ENCODE peak calls at places on chromosomes 7 and 10, in nine cellular contexts. One of them, this sample, is unnamed. For H3K4me1, the result is how much of the 10 kb centered on the place peaks cover.

GRCh38 chr10:62560207-62560819 is 186.1 kb downstream of the ZNF365 start:
- DNase-seq in mesenchymal stem cell: peak
- DNase-seq in psoas muscle: no peak
- DNase-seq in fibroblast of lung: peak
- DNase-seq in lower lobe of right lung: no peak
- DNase-seq in cardiac muscle cell: no peak
- DNase-seq in mucosa of descending colon: peak
- DNase-seq in colonic mucosa: no peak
- DNase-seq in effector memory CD4-positive, alpha-beta T cell: no peak
- DNase-seq in this sample: no peak

GRCh38 chr7:22728416-22729029 is 1.5 kb downstream of the IL6 start:
- DNase-seq in mucosa of descending colon: no peak
- DNase-seq in psoas muscle: no peak
- DNase-seq in cardiac muscle cell: peak
- DNase-seq in fibroblast of lung: peak
- DNase-seq in effector memory CD4-positive, alpha-beta T cell: no peak
- DNase-seq in colonic mucosa: no peak
- DNase-seq in mesenchymal stem cell: peak
- DNase-seq in lower lobe of right lung: no peak
- DNase-seq in this sample: peak

GRCh38 chr7:39683216-39683845 is 60.0 kb downstream of the RALA start:
- DNase-seq in lower lobe of right lung: no peak
- DNase-seq in fibroblast of lung: peak
- DNase-seq in mesenchymal stem cell: peak
- DNase-seq in cardiac muscle cell: no peak
- DNase-seq in mucosa of descending colon: no peak
- DNase-seq in psoas muscle: no peak
- DNase-seq in colonic mucosa: no peak
- DNase-seq in effector memory CD4-positive, alpha-beta T cell: no peak
- DNase-seq in this sample: no peak

GRCh38 chr7:100585511-100586265 is at the start of gene LRCH4:
- DNase-seq in psoas muscle: no peak
- DNase-seq in colonic mucosa: peak
- DNase-seq in fibroblast of lung: peak
- DNase-seq in mesenchymal stem cell: no peak
- DNase-seq in lower lobe of right lung: peak
- DNase-seq in mucosa of descending colon: peak
- DNase-seq in effector memory CD4-positive, alpha-beta T cell: peak
- DNase-seq in cardiac muscle cell: no peak
- DNase-seq in this sample: peak

GRCh38 chr10:104255244-104255981 is 721 bp downstream of the GSTO1 start:
- DNase-seq in lower lobe of right lung: no peak
- DNase-seq in fibroblast of lung: peak
- DNase-seq in colonic mucosa: peak
- DNase-seq in mesenchymal stem cell: peak
- DNase-seq in psoas muscle: peak
- DNase-seq in cardiac muscle cell: no peak
- DNase-seq in mucosa of descending colon: peak
- DNase-seq in effector memory CD4-positive, alpha-beta T cell: no peak
- DNase-seq in this sample: peak

GRCh38 chr10:60733189-60733815 is 45.0 kb upstream of the CDK1 start:
- DNase-seq in fibroblast of lung: peak
- DNase-seq in effector memory CD4-positive, alpha-beta T cell: peak
- DNase-seq in psoas muscle: peak
- DNase-seq in mucosa of descending colon: peak
- DNase-seq in colonic mucosa: peak
- DNase-seq in mesenchymal stem cell: peak
- DNase-seq in cardiac muscle cell: peak
- DNase-seq in lower lobe of right lung: peak
- DNase-seq in this sample: peak

GRCh38 chr10:35635576-35635975 is 6.5 kb downstream of the FZD8 start:
- DNase-seq in cardiac muscle cell: peak
- DNase-seq in effector memory CD4-positive, alpha-beta T cell: no peak
- DNase-seq in psoas muscle: no peak
- DNase-seq in mucosa of descending colon: peak
- DNase-seq in fibroblast of lung: peak
- DNase-seq in mesenchymal stem cell: peak
- DNase-seq in colonic mucosa: peak
- DNase-seq in lower lobe of right lung: no peak
- DNase-seq in this sample: no peak

GRCh38 chr7:148035950-148036349 is 554.6 kb upstream of the C7orf33 start:
- DNase-seq in colonic mucosa: no peak
- DNase-seq in mucosa of descending colon: peak
- DNase-seq in mesenchymal stem cell: no peak
- DNase-seq in lower lobe of right lung: no peak
- DNase-seq in psoas muscle: no peak
- DNase-seq in fibroblast of lung: no peak
- DNase-seq in effector memory CD4-positive, alpha-beta T cell: no peak
- DNase-seq in cardiac muscle cell: no peak
- DNase-seq in this sample: no peak

GRCh38 chr7:37901236-37901827 is 15.3 kb downstream of the SFRP4 start:
- DNase-seq in mesenchymal stem cell: peak
- DNase-seq in colonic mucosa: no peak
- DNase-seq in mucosa of descending colon: peak
- DNase-seq in fibroblast of lung: peak
- DNase-seq in psoas muscle: no peak
- DNase-seq in cardiac muscle cell: peak
- DNase-seq in lower lobe of right lung: no peak
- DNase-seq in effector memory CD4-positive, alpha-beta T cell: no peak
- DNase-seq in this sample: no peak

GRCh38 chr10:8725343-8725742 is 670.9 kb downstream of the GATA3 start:
- DNase-seq in mucosa of descending colon: no peak
- DNase-seq in effector memory CD4-positive, alpha-beta T cell: no peak
- DNase-seq in fibroblast of lung: no peak
- DNase-seq in cardiac muscle cell: no peak
- DNase-seq in mesenchymal stem cell: no peak
- DNase-seq in colonic mucosa: no peak
- DNase-seq in psoas muscle: no peak
- DNase-seq in lower lobe of right lung: no peak
- DNase-seq in this sample: no peak

GRCh38 chr10:11469575-11470391 is 141.7 kb downstream of the USP6NL start:
- DNase-seq in lower lobe of right lung: no peak
- DNase-seq in psoas muscle: no peak
- DNase-seq in effector memory CD4-positive, alpha-beta T cell: no peak
- DNase-seq in mesenchymal stem cell: no peak
- DNase-seq in cardiac muscle cell: no peak
- DNase-seq in mucosa of descending colon: no peak
- DNase-seq in colonic mucosa: no peak
- DNase-seq in fibroblast of lung: no peak
- DNase-seq in this sample: no peak

GRCh38 chr10:28604567-28605536 is 71.9 kb downstream of the WAC start:
- DNase-seq in psoas muscle: no peak
- DNase-seq in colonic mucosa: no peak
- DNase-seq in fibroblast of lung: no peak
- DNase-seq in effector memory CD4-positive, alpha-beta T cell: no peak
- DNase-seq in mesenchymal stem cell: no peak
- DNase-seq in mucosa of descending colon: no peak
- DNase-seq in lower lobe of right lung: no peak
- DNase-seq in cardiac muscle cell: no peak
- DNase-seq in this sample: no peak

GRCh38 chr10:101834341-101834740 is 9.3 kb downstream of the KCNIP2 start:
- DNase-seq in cardiac muscle cell: no peak
- DNase-seq in effector memory CD4-positive, alpha-beta T cell: no peak
- DNase-seq in lower lobe of right lung: peak
- DNase-seq in mesenchymal stem cell: no peak
- DNase-seq in fibroblast of lung: no peak
- DNase-seq in psoas muscle: no peak
- DNase-seq in mucosa of descending colon: no peak
- DNase-seq in colonic mucosa: no peak
- DNase-seq in this sample: peak

GRCh38 chr10:25753776-25754175 is 180.3 kb upstream of the MYO3A start:
- DNase-seq in effector memory CD4-positive, alpha-beta T cell: no peak
- DNase-seq in lower lobe of right lung: no peak
- DNase-seq in fibroblast of lung: no peak
- DNase-seq in mesenchymal stem cell: peak
- DNase-seq in psoas muscle: no peak
- DNase-seq in colonic mucosa: no peak
- DNase-seq in mucosa of descending colon: no peak
- DNase-seq in cardiac muscle cell: no peak
- DNase-seq in this sample: no peak

GRCh38 chr7:104328308-104328969 is at the start of gene LHFPL3:
- DNase-seq in fibroblast of lung: no peak
- DNase-seq in effector memory CD4-positive, alpha-beta T cell: no peak
- DNase-seq in psoas muscle: no peak
- DNase-seq in colonic mucosa: peak
- DNase-seq in lower lobe of right lung: no peak
- DNase-seq in mesenchymal stem cell: no peak
- DNase-seq in mucosa of descending colon: no peak
- DNase-seq in cardiac muscle cell: peak
- DNase-seq in this sample: no peak

GRCh38 chr7:40646717-40647116 is 511.9 kb downstream of the SUGCT start:
- DNase-seq in colonic mucosa: no peak
- DNase-seq in mucosa of descending colon: no peak
- DNase-seq in lower lobe of right lung: no peak
- DNase-seq in cardiac muscle cell: no peak
- DNase-seq in fibroblast of lung: no peak
- DNase-seq in effector memory CD4-positive, alpha-beta T cell: no peak
- DNase-seq in psoas muscle: no peak
- DNase-seq in mesenchymal stem cell: no peak
- DNase-seq in this sample: no peak

GRCh38 chr7:150450491-150450992 is at the start of gene GIMAP8:
- DNase-seq in psoas muscle: peak
- DNase-seq in colonic mucosa: peak
- DNase-seq in fibroblast of lung: no peak
- DNase-seq in mucosa of descending colon: peak
- DNase-seq in mesenchymal stem cell: no peak
- DNase-seq in cardiac muscle cell: no peak
- DNase-seq in effector memory CD4-positive, alpha-beta T cell: peak
- DNase-seq in lower lobe of right lung: peak
- DNase-seq in this sample: peak

GRCh38 chr7:150451833-150452431 is 1.5 kb downstream of the GIMAP8 start:
- DNase-seq in psoas muscle: no peak
- DNase-seq in lower lobe of right lung: no peak
- DNase-seq in cardiac muscle cell: no peak
- DNase-seq in effector memory CD4-positive, alpha-beta T cell: no peak
- DNase-seq in fibroblast of lung: no peak
- DNase-seq in mucosa of descending colon: no peak
- DNase-seq in colonic mucosa: no peak
- DNase-seq in mesenchymal stem cell: no peak
- DNase-seq in this sample: peak

GRCh38 chr7:150453892-150454291 is 3.5 kb downstream of the GIMAP8 start:
- DNase-seq in lower lobe of right lung: no peak
- DNase-seq in colonic mucosa: no peak
- DNase-seq in cardiac muscle cell: no peak
- DNase-seq in effector memory CD4-positive, alpha-beta T cell: no peak
- DNase-seq in mucosa of descending colon: no peak
- DNase-seq in fibroblast of lung: no peak
- DNase-seq in psoas muscle: no peak
- DNase-seq in mesenchymal stem cell: no peak
- DNase-seq in this sample: no peak

GRCh38 chr7:150451097-150451793 is 815 bp downstream of the GIMAP8 start:
- DNase-seq in colonic mucosa: peak
- DNase-seq in psoas muscle: peak
- DNase-seq in mucosa of descending colon: peak
- DNase-seq in lower lobe of right lung: peak
- DNase-seq in effector memory CD4-positive, alpha-beta T cell: peak
- DNase-seq in cardiac muscle cell: no peak
- DNase-seq in fibroblast of lung: no peak
- DNase-seq in mesenchymal stem cell: no peak
- DNase-seq in this sample: peak

GRCh38 chr7:150453186-150453585 is 2.8 kb downstream of the GIMAP8 start:
- DNase-seq in effector memory CD4-positive, alpha-beta T cell: no peak
- DNase-seq in fibroblast of lung: no peak
- DNase-seq in colonic mucosa: no peak
- DNase-seq in mucosa of descending colon: no peak
- DNase-seq in psoas muscle: no peak
- DNase-seq in lower lobe of right lung: no peak
- DNase-seq in mesenchymal stem cell: no peak
- DNase-seq in cardiac muscle cell: no peak
- DNase-seq in this sample: peak
- H3K4me3 ChIP-seq in effector memory CD4-positive, alpha-beta T cell: peak
- H3K4me3 ChIP-seq in fibroblast of lung: no peak
- H3K4me3 ChIP-seq in colonic mucosa: peak
- H3K4me3 ChIP-seq in mucosa of descending colon: no peak
- H3K4me3 ChIP-seq in psoas muscle: peak
- H3K4me3 ChIP-seq in lower lobe of right lung: peak
- H3K4me3 ChIP-seq in mesenchymal stem cell: no peak
- H3K4me3 ChIP-seq in cardiac muscle cell: no peak
- H3K4me3 ChIP-seq in this sample: peak

GRCh38 chr10:17349717-17350116 is 104.7 kb downstream of the ST8SIA6 start:
- DNase-seq in colonic mucosa: no peak
- DNase-seq in lower lobe of right lung: no peak
- DNase-seq in mesenchymal stem cell: no peak
- DNase-seq in cardiac muscle cell: no peak
- DNase-seq in mucosa of descending colon: no peak
- DNase-seq in effector memory CD4-positive, alpha-beta T cell: no peak
- DNase-seq in fibroblast of lung: peak
- DNase-seq in psoas muscle: no peak
- DNase-seq in this sample: no peak
- H3K4me1 ChIP-seq in colonic mucosa: under half
- H3K4me1 ChIP-seq in lower lobe of right lung: under half
- H3K4me1 ChIP-seq in mesenchymal stem cell: under half
- H3K4me1 ChIP-seq in cardiac muscle cell: under half
- H3K4me1 ChIP-seq in mucosa of descending colon: under half
- H3K4me1 ChIP-seq in effector memory CD4-positive, alpha-beta T cell: under half
- H3K4me1 ChIP-seq in fibroblast of lung: under half
- H3K4me1 ChIP-seq in psoas muscle: under half
- H3K4me1 ChIP-seq in this sample: under half

DNA sequence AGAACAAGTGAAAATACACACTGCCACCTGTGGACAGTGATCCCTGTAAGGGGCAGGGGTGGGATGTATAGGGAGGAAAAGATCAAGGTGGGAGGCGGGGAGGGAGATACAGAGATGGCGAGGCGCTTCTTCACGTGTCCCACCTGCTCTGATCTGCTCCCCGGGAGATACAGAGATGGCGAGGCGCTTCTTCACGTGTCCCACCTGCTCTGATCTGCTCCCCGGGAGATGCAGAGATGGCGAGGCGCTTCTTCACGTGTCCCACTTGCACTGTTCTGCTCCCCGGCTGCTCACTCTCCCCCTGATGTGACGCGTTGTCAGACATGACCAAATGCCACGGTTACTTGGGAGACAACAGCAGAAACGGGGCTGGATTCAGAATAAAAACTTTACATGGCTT is 308.3 kb upstream of the SHH start:
- DNase-seq in lower lobe of right lung: no peak
- DNase-seq in colonic mucosa: no peak
- DNase-seq in psoas muscle: no peak
- DNase-seq in effector memory CD4-positive, alpha-beta T cell: no peak
- DNase-seq in cardiac muscle cell: no peak
- DNase-seq in mesenchymal stem cell: no peak
- DNase-seq in fibroblast of lung: no peak
- DNase-seq in mucosa of descending colon: no peak
- DNase-seq in this sample: no peak
- H3K4me3 ChIP-seq in lower lobe of right lung: no peak
- H3K4me3 ChIP-seq in colonic mucosa: no peak
- H3K4me3 ChIP-seq in psoas muscle: no peak
- H3K4me3 ChIP-seq in effector memory CD4-positive, alpha-beta T cell: no peak
- H3K4me3 ChIP-seq in cardiac muscle cell: no peak
- H3K4me3 ChIP-seq in mesenchymal stem cell: no peak
- H3K4me3 ChIP-seq in fibroblast of lung: no peak
- H3K4me3 ChIP-seq in mucosa of descending colon: no peak
- H3K4me3 ChIP-seq in this sample: no peak

DNA sequence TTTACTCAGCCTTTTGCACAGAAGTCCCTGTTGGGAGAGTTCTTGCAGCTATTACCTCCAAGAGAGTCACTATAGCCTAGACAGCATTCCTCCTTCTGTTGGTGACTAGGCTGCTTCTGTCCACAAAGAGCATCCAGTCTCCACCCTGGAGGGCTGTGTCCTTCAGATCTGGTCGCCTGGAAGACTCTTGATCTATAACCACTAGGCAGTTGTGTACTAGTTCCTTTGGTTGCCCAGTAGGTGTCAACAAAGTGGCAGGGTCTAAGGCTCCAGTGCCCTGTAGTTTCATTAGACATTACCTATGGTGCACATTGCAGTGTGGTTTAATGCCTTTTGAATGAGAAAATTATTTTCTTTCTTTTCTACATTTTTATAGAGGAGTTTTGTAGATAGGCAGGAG is 11.3 kb upstream of the AKR1C2 start:
- DNase-seq in fibroblast of lung: no peak
- DNase-seq in lower lobe of right lung: no peak
- DNase-seq in cardiac muscle cell: no peak
- DNase-seq in effector memory CD4-positive, alpha-beta T cell: no peak
- DNase-seq in mucosa of descending colon: no peak
- DNase-seq in psoas muscle: no peak
- DNase-seq in mesenchymal stem cell: peak
- DNase-seq in colonic mucosa: no peak
- DNase-seq in this sample: no peak
- H3K4me1 ChIP-seq in fibroblast of lung: under half
- H3K4me1 ChIP-seq in lower lobe of right lung: under half
- H3K4me1 ChIP-seq in cardiac muscle cell: under half
- H3K4me1 ChIP-seq in effector memory CD4-positive, alpha-beta T cell: under half
- H3K4me1 ChIP-seq in mucosa of descending colon: under half
- H3K4me1 ChIP-seq in psoas muscle: under half
- H3K4me1 ChIP-seq in mesenchymal stem cell: under half
- H3K4me1 ChIP-seq in colonic mucosa: under half
- H3K4me1 ChIP-seq in this sample: under half

This sample was measured in CD4-positive, alpha-beta memory T cell.